ENCODE peak calls at places on chromosomes 4 and X, in nine cellular contexts. One of them, this sample, is unnamed. For H3K36me3 and H3K27me3, the result is how much of the 10 kb centered on the place peaks cover.

GRCh38 chr4:121421594-121421993 is 40.8 kb upstream of the QRFPR start:
- DNase-seq in mesendoderm: peak
- DNase-seq in Caco-2: no peak
- DNase-seq in bronchial epithelial cell: peak
- DNase-seq in neural progenitor cell: peak
- DNase-seq in left ventricle myocardium inferior: no peak
- DNase-seq in colonic mucosa: no peak
- DNase-seq in PC-9: no peak
- DNase-seq in GM06990: no peak
- DNase-seq in this sample: no peak

GRCh38 chr4:4200624-4201023 is 26.1 kb downstream of the OTOP1 start:
- DNase-seq in bronchial epithelial cell: no peak
- DNase-seq in Caco-2: no peak
- DNase-seq in mesendoderm: peak
- DNase-seq in GM06990: no peak
- DNase-seq in left ventricle myocardium inferior: no peak
- DNase-seq in neural progenitor cell: no peak
- DNase-seq in PC-9: no peak
- DNase-seq in colonic mucosa: no peak
- DNase-seq in this sample: no peak

GRCh38 chrX:9928083-9928482 is 39.1 kb upstream of the CLDN34 start:
- DNase-seq in GM06990: no peak
- DNase-seq in mesendoderm: peak
- DNase-seq in colonic mucosa: no peak
- DNase-seq in Caco-2: no peak
- DNase-seq in PC-9: no peak
- DNase-seq in bronchial epithelial cell: no peak
- DNase-seq in neural progenitor cell: peak
- DNase-seq in left ventricle myocardium inferior: no peak
- DNase-seq in this sample: no peak

GRCh38 chr4:30718889-30719252 is 1.3 kb upstream of the PCDH7 start:
- DNase-seq in PC-9: no peak
- DNase-seq in colonic mucosa: no peak
- DNase-seq in left ventricle myocardium inferior: no peak
- DNase-seq in mesendoderm: peak
- DNase-seq in neural progenitor cell: peak
- DNase-seq in Caco-2: peak
- DNase-seq in bronchial epithelial cell: peak
- DNase-seq in GM06990: peak
- DNase-seq in this sample: no peak

GRCh38 chrX:34656842-34657780 is at the start of gene TMEM47:
- DNase-seq in GM06990: no peak
- DNase-seq in bronchial epithelial cell: peak
- DNase-seq in PC-9: peak
- DNase-seq in Caco-2: peak
- DNase-seq in left ventricle myocardium inferior: peak
- DNase-seq in colonic mucosa: peak
- DNase-seq in mesendoderm: peak
- DNase-seq in neural progenitor cell: peak
- DNase-seq in this sample: peak

GRCh38 chr4:60884545-60884944 is 315.6 kb upstream of the ADGRL3 start:
- DNase-seq in colonic mucosa: no peak
- DNase-seq in PC-9: no peak
- DNase-seq in neural progenitor cell: no peak
- DNase-seq in GM06990: no peak
- DNase-seq in left ventricle myocardium inferior: no peak
- DNase-seq in Caco-2: no peak
- DNase-seq in bronchial epithelial cell: no peak
- DNase-seq in mesendoderm: no peak
- DNase-seq in this sample: no peak

GRCh38 chr4:66639361-66639760 is 905.9 kb downstream of the CENPC start:
- DNase-seq in neural progenitor cell: no peak
- DNase-seq in GM06990: no peak
- DNase-seq in PC-9: no peak
- DNase-seq in bronchial epithelial cell: no peak
- DNase-seq in colonic mucosa: no peak
- DNase-seq in mesendoderm: no peak
- DNase-seq in left ventricle myocardium inferior: no peak
- DNase-seq in Caco-2: no peak
- DNase-seq in this sample: no peak

GRCh38 chr4:41144812-41145211 is 69.5 kb downstream of the APBB2 start:
- DNase-seq in bronchial epithelial cell: peak
- DNase-seq in left ventricle myocardium inferior: no peak
- DNase-seq in colonic mucosa: no peak
- DNase-seq in PC-9: no peak
- DNase-seq in neural progenitor cell: no peak
- DNase-seq in Caco-2: peak
- DNase-seq in mesendoderm: no peak
- DNase-seq in GM06990: no peak
- DNase-seq in this sample: no peak

GRCh38 chrX:19964017-19964710 is 26.7 kb downstream of the BCLAF3 start:
- DNase-seq in bronchial epithelial cell: peak
- DNase-seq in mesendoderm: no peak
- DNase-seq in colonic mucosa: no peak
- DNase-seq in GM06990: peak
- DNase-seq in PC-9: no peak
- DNase-seq in Caco-2: no peak
- DNase-seq in left ventricle myocardium inferior: no peak
- DNase-seq in neural progenitor cell: no peak
- DNase-seq in this sample: no peak

GRCh38 chr4:174454815-174455473 is 67.3 kb downstream of the HPGD start:
- DNase-seq in mesendoderm: no peak
- DNase-seq in PC-9: no peak
- DNase-seq in colonic mucosa: peak
- DNase-seq in GM06990: no peak
- DNase-seq in Caco-2: no peak
- DNase-seq in neural progenitor cell: no peak
- DNase-seq in left ventricle myocardium inferior: no peak
- DNase-seq in bronchial epithelial cell: no peak
- DNase-seq in this sample: no peak

GRCh38 chrX:106566362-106566761 is 45.4 kb upstream of the RADX start:
- DNase-seq in GM06990: no peak
- DNase-seq in Caco-2: no peak
- DNase-seq in left ventricle myocardium inferior: no peak
- DNase-seq in bronchial epithelial cell: no peak
- DNase-seq in mesendoderm: no peak
- DNase-seq in colonic mucosa: no peak
- DNase-seq in PC-9: no peak
- DNase-seq in neural progenitor cell: no peak
- DNase-seq in this sample: no peak

GRCh38 chrX:68868902-68869800 is 40.3 kb downstream of the EFNB1 start:
- DNase-seq in neural progenitor cell: no peak
- DNase-seq in left ventricle myocardium inferior: no peak
- DNase-seq in mesendoderm: no peak
- DNase-seq in colonic mucosa: peak
- DNase-seq in Caco-2: peak
- DNase-seq in bronchial epithelial cell: no peak
- DNase-seq in PC-9: no peak
- DNase-seq in GM06990: no peak
- DNase-seq in this sample: no peak

GRCh38 chrX:75957107-75957610 is 172.1 kb upstream of the MAGEE2 start:
- DNase-seq in GM06990: no peak
- DNase-seq in bronchial epithelial cell: no peak
- DNase-seq in mesendoderm: peak
- DNase-seq in PC-9: no peak
- DNase-seq in left ventricle myocardium inferior: no peak
- DNase-seq in Caco-2: no peak
- DNase-seq in neural progenitor cell: no peak
- DNase-seq in colonic mucosa: no peak
- DNase-seq in this sample: no peak

GRCh38 chrX:36867143-36867542 is 141.0 kb upstream of the FAM47C start:
- DNase-seq in bronchial epithelial cell: peak
- DNase-seq in left ventricle myocardium inferior: no peak
- DNase-seq in mesendoderm: peak
- DNase-seq in neural progenitor cell: peak
- DNase-seq in colonic mucosa: no peak
- DNase-seq in Caco-2: peak
- DNase-seq in PC-9: no peak
- DNase-seq in GM06990: no peak
- DNase-seq in this sample: no peak

GRCh38 chr4:141463678-141464077 is 172.7 kb upstream of the IL15 start:
- DNase-seq in Caco-2: no peak
- DNase-seq in neural progenitor cell: no peak
- DNase-seq in bronchial epithelial cell: peak
- DNase-seq in colonic mucosa: no peak
- DNase-seq in PC-9: no peak
- DNase-seq in GM06990: no peak
- DNase-seq in mesendoderm: no peak
- DNase-seq in left ventricle myocardium inferior: no peak
- DNase-seq in this sample: no peak

GRCh38 chr4:134533068-134533467 is 331.5 kb upstream of the PABPC4L start:
- DNase-seq in Caco-2: no peak
- DNase-seq in PC-9: no peak
- DNase-seq in colonic mucosa: no peak
- DNase-seq in mesendoderm: no peak
- DNase-seq in bronchial epithelial cell: no peak
- DNase-seq in left ventricle myocardium inferior: no peak
- DNase-seq in neural progenitor cell: no peak
- DNase-seq in GM06990: no peak
- DNase-seq in this sample: no peak
- H3K4me3 ChIP-seq in Caco-2: no peak
- H3K4me3 ChIP-seq in PC-9: no peak
- H3K4me3 ChIP-seq in colonic mucosa: no peak
- H3K4me3 ChIP-seq in mesendoderm: no peak
- H3K4me3 ChIP-seq in bronchial epithelial cell: no peak
- H3K4me3 ChIP-seq in left ventricle myocardium inferior: no peak
- H3K4me3 ChIP-seq in neural progenitor cell: no peak
- H3K4me3 ChIP-seq in GM06990: no peak
- H3K4me3 ChIP-seq in this sample: no peak

GRCh38 chr4:67660418-67660817 is 40.5 kb downstream of the UBA6 start:
- DNase-seq in left ventricle myocardium inferior: no peak
- DNase-seq in colonic mucosa: no peak
- DNase-seq in neural progenitor cell: no peak
- DNase-seq in Caco-2: no peak
- DNase-seq in PC-9: no peak
- DNase-seq in bronchial epithelial cell: no peak
- DNase-seq in GM06990: peak
- DNase-seq in mesendoderm: peak
- DNase-seq in this sample: no peak
- H3K36me3 ChIP-seq in left ventricle myocardium inferior: half or more
- H3K36me3 ChIP-seq in colonic mucosa: under half
- H3K36me3 ChIP-seq in neural progenitor cell: half or more
- H3K36me3 ChIP-seq in Caco-2: under half
- H3K36me3 ChIP-seq in PC-9: under half
- H3K36me3 ChIP-seq in bronchial epithelial cell: under half
- H3K36me3 ChIP-seq in GM06990: under half
- H3K36me3 ChIP-seq in mesendoderm: under half
- H3K36me3 ChIP-seq in this sample: under half

GRCh38 chrX:617891-618290 is 12.7 kb upstream of the SHOX start:
- DNase-seq in PC-9: no peak
- DNase-seq in neural progenitor cell: no peak
- DNase-seq in mesendoderm: no peak
- DNase-seq in Caco-2: no peak
- DNase-seq in GM06990: no peak
- DNase-seq in bronchial epithelial cell: no peak
- DNase-seq in colonic mucosa: no peak
- DNase-seq in left ventricle myocardium inferior: no peak
- DNase-seq in this sample: no peak

GRCh38 chrX:619812-620493 is 10.6 kb upstream of the SHOX start:
- DNase-seq in bronchial epithelial cell: no peak
- DNase-seq in mesendoderm: no peak
- DNase-seq in colonic mucosa: no peak
- DNase-seq in Caco-2: no peak
- DNase-seq in PC-9: no peak
- DNase-seq in GM06990: no peak
- DNase-seq in neural progenitor cell: peak
- DNase-seq in left ventricle myocardium inferior: no peak
- DNase-seq in this sample: no peak

GRCh38 chrX:617401-617800 is 13.2 kb upstream of the SHOX start:
- DNase-seq in left ventricle myocardium inferior: no peak
- DNase-seq in PC-9: no peak
- DNase-seq in Caco-2: no peak
- DNase-seq in bronchial epithelial cell: no peak
- DNase-seq in neural progenitor cell: no peak
- DNase-seq in mesendoderm: no peak
- DNase-seq in GM06990: no peak
- DNase-seq in colonic mucosa: no peak
- DNase-seq in this sample: no peak

GRCh38 chrX:618761-619450 is 11.7 kb upstream of the SHOX start:
- DNase-seq in left ventricle myocardium inferior: no peak
- DNase-seq in GM06990: no peak
- DNase-seq in mesendoderm: no peak
- DNase-seq in bronchial epithelial cell: no peak
- DNase-seq in neural progenitor cell: peak
- DNase-seq in Caco-2: no peak
- DNase-seq in colonic mucosa: no peak
- DNase-seq in PC-9: no peak
- DNase-seq in this sample: no peak

DNA sequence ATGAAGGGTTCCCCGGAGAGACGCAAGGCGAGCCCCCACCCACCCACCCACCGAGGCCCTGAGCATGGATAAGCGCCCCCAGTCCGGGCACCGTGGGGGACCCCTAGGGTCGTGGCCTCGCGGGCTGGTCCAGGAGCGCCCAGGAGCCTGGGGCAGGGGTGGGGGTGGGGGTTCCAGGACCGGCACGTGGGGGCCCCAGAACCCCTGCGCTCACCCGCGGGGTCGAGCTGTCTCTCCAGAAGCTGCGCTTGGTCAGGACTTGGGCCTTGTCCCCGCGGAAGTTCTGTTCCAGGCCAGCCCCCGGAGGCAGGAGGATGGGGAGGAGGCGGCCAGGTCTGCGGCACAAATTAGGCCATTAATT is 11.2 kb upstream of the SHOX start:
- DNase-seq in bronchial epithelial cell: no peak
- DNase-seq in GM06990: no peak
- DNase-seq in neural progenitor cell: no peak
- DNase-seq in mesendoderm: no peak
- DNase-seq in Caco-2: no peak
- DNase-seq in PC-9: no peak
- DNase-seq in left ventricle myocardium inferior: no peak
- DNase-seq in colonic mucosa: no peak
- DNase-seq in this sample: no peak
- H3K27me3 ChIP-seq in bronchial epithelial cell: under half
- H3K27me3 ChIP-seq in GM06990: under half
- H3K27me3 ChIP-seq in neural progenitor cell: half or more
- H3K27me3 ChIP-seq in mesendoderm: under half
- H3K27me3 ChIP-seq in Caco-2: under half
- H3K27me3 ChIP-seq in PC-9: under half
- H3K27me3 ChIP-seq in left ventricle myocardium inferior: half or more
- H3K27me3 ChIP-seq in colonic mucosa: under half
- H3K27me3 ChIP-seq in this sample: under half

DNA sequence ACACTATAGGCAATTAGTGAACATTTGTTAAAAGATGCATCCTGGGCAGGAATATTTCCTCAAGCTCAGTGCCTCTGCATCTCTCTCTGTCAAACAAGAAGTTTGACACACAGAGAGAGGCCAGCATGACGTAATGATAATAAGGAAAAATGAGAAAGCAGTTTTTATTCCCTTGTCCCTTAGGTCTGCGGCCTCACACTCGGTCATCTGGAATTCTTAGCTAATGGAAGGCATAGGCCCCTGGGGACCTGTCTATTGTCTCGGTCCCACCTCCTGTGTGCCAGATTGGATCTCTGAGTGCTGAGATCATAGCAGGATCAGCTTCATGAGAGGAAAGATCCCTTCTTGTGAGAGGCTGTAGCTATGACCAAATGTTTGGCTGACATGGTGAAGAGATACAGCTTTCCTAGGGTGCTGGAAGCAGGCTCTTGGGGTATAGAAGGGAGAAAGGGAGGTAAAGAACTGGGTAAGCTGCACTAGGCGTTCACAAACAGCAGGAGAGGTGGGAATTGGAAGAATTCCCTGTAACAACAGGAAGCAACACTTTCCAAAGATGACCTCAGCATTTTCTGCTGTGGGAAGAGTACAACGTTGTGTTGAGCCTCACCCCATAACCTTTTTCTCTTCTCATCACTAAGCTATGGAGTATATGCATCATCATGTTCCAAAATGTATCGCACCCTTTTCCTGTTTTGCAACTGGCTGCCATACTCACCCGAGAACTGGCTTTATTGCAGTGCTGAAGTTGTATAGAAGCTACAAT is 20.2 kb downstream of the TMEM31 start:
- DNase-seq in PC-9: no peak
- DNase-seq in neural progenitor cell: no peak
- DNase-seq in mesendoderm: peak
- DNase-seq in Caco-2: no peak
- DNase-seq in colonic mucosa: no peak
- DNase-seq in bronchial epithelial cell: peak
- DNase-seq in left ventricle myocardium inferior: peak
- DNase-seq in GM06990: no peak
- DNase-seq in this sample: no peak
- H3K4me3 ChIP-seq in PC-9: no peak
- H3K4me3 ChIP-seq in neural progenitor cell: no peak
- H3K4me3 ChIP-seq in mesendoderm: no peak
- H3K4me3 ChIP-seq in Caco-2: no peak
- H3K4me3 ChIP-seq in colonic mucosa: no peak
- H3K4me3 ChIP-seq in bronchial epithelial cell: no peak
- H3K4me3 ChIP-seq in left ventricle myocardium inferior: no peak
- H3K4me3 ChIP-seq in GM06990: no peak
- H3K4me3 ChIP-seq in this sample: no peak

This sample was measured in kidney epithelial cell.